ENCODE peak calls at places on chromosome 5, in nine cellular contexts. One of them, this sample, is unnamed.

GRCh38 chr5:100890514-100891008 is 12.5 kb downstream of the ST8SIA4 start:
- DNase-seq in choroid plexus epithelial cell: peak; percentile 58
- DNase-seq in coronary artery: no peak
- DNase-seq in cardiac fibroblast: peak; percentile 31
- DNase-seq in uterus: no peak
- DNase-seq in AG04449: no peak
- DNase-seq in IMR-90: no peak
- DNase-seq in lower leg skin: no peak
- DNase-seq in right atrium auricular region: no peak
- DNase-seq in this sample: no peak

GRCh38 chr5:143418140-143418866 is 14.8 kb upstream of the NR3C1 start:
- DNase-seq in choroid plexus epithelial cell: no peak
- DNase-seq in coronary artery: no peak
- DNase-seq in cardiac fibroblast: no peak
- DNase-seq in uterus: no peak
- DNase-seq in AG04449: no peak
- DNase-seq in IMR-90: no peak
- DNase-seq in lower leg skin: no peak
- DNase-seq in right atrium auricular region: no peak
- DNase-seq in this sample: no peak

GRCh38 chr5:109354761-109355160 is 55.0 kb downstream of the PJA2 start:
- DNase-seq in choroid plexus epithelial cell: no peak
- DNase-seq in coronary artery: no peak
- DNase-seq in cardiac fibroblast: no peak
- DNase-seq in uterus: no peak
- DNase-seq in AG04449: no peak
- DNase-seq in IMR-90: no peak
- DNase-seq in lower leg skin: no peak
- DNase-seq in right atrium auricular region: no peak
- DNase-seq in this sample: no peak

GRCh38 chr5:116394186-116394867 is 180.3 kb downstream of the SEMA6A start:
- DNase-seq in choroid plexus epithelial cell: no peak
- DNase-seq in coronary artery: no peak
- DNase-seq in cardiac fibroblast: no peak
- DNase-seq in uterus: no peak
- DNase-seq in AG04449: no peak
- DNase-seq in IMR-90: peak; percentile 21
- DNase-seq in lower leg skin: no peak
- DNase-seq in right atrium auricular region: no peak
- DNase-seq in this sample: no peak

GRCh38 chr5:17127743-17128231 is 89.6 kb upstream of the BASP1 start:
- DNase-seq in choroid plexus epithelial cell: peak; percentile 88
- DNase-seq in coronary artery: no peak
- DNase-seq in cardiac fibroblast: peak; percentile 68
- DNase-seq in uterus: no peak
- DNase-seq in AG04449: peak; percentile 78
- DNase-seq in IMR-90: peak; percentile 92
- DNase-seq in lower leg skin: no peak
- DNase-seq in right atrium auricular region: no peak
- DNase-seq in this sample: peak; percentile 86

GRCh38 chr5:157989296-157989695 is 130.4 kb upstream of the CLINT1 start:
- DNase-seq in choroid plexus epithelial cell: peak; percentile 59
- DNase-seq in coronary artery: no peak
- DNase-seq in cardiac fibroblast: peak; percentile 12
- DNase-seq in uterus: no peak
- DNase-seq in AG04449: no peak
- DNase-seq in IMR-90: no peak
- DNase-seq in lower leg skin: no peak
- DNase-seq in right atrium auricular region: no peak
- DNase-seq in this sample: peak; percentile 27

GRCh38 chr5:89628876-89629635 is 746.1 kb upstream of the MEF2C start:
- DNase-seq in choroid plexus epithelial cell: peak; percentile 2
- DNase-seq in coronary artery: no peak
- DNase-seq in cardiac fibroblast: no peak
- DNase-seq in uterus: no peak
- DNase-seq in AG04449: no peak
- DNase-seq in IMR-90: no peak
- DNase-seq in lower leg skin: no peak
- DNase-seq in right atrium auricular region: no peak
- DNase-seq in this sample: no peak

GRCh38 chr5:124790895-124791732 is 44.7 kb upstream of the ZNF608 start:
- DNase-seq in choroid plexus epithelial cell: no peak
- DNase-seq in coronary artery: no peak
- DNase-seq in cardiac fibroblast: peak; percentile 38
- DNase-seq in uterus: no peak
- DNase-seq in AG04449: no peak
- DNase-seq in IMR-90: peak; percentile 17
- DNase-seq in lower leg skin: no peak
- DNase-seq in right atrium auricular region: no peak
- DNase-seq in this sample: no peak

DNA sequence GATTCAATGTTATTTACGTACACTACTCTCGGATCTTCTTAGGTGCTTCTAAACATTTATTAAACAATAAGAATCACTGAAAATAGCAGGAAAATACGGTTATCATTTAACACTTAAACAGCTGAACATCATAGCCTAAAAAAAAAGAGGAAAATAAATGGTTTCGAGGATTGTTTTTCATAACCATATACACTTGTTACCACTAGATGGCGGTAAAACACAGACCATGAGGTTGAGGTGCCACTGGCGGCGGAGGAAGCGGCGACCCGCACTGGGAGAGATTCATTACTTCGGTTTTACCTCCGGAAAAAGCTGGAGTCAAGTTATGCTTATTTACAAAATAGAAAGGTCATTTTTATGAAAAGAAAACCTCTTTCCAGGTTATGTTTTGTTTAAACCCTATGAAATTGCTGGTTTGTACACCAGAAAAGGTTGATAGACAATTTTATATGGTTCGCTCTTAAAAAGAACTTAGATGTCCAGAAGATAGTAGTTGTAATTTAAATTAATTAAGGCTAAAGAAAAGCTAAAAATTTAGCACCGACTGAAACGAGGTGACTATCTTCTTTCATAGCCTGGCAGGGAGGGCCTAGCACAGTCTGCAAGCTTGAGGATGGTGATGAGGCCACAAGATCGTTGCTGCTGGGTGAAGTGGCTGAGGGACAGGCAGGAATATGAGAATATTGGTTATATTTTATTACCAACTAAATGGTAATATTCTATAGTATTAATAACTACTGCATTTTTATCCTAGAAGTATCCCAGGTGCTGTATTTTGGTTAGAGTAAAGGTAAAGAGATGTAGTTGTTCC is 605.7 kb downstream of the RAB3C start:
- DNase-seq in choroid plexus epithelial cell: peak; percentile 89
- DNase-seq in coronary artery: no peak
- DNase-seq in cardiac fibroblast: peak; percentile 85
- DNase-seq in uterus: peak; percentile 75
- DNase-seq in AG04449: no peak
- DNase-seq in IMR-90: peak; percentile 70
- DNase-seq in lower leg skin: peak; percentile 52
- DNase-seq in right atrium auricular region: peak; percentile 82
- DNase-seq in this sample: peak; percentile 75
- H3K4me3 ChIP-seq in choroid plexus epithelial cell: peak overlapping the region; percentile 35
- H3K4me3 ChIP-seq in coronary artery: no peak overlapping the region
- H3K4me3 ChIP-seq in cardiac fibroblast: no peak overlapping the region
- H3K4me3 ChIP-seq in uterus: no peak overlapping the region
- H3K4me3 ChIP-seq in AG04449: no peak overlapping the region
- H3K4me3 ChIP-seq in IMR-90: no peak overlapping the region
- H3K4me3 ChIP-seq in lower leg skin: no peak overlapping the region
- H3K4me3 ChIP-seq in right atrium auricular region: peak overlapping the region; percentile 8
- H3K4me3 ChIP-seq in this sample: no peak overlapping the region

GRCh38 chr5:74765201-74765600 is 1.7 kb downstream of the GFM2 start:
- DNase-seq in choroid plexus epithelial cell: peak; percentile 29
- DNase-seq in coronary artery: no peak
- DNase-seq in cardiac fibroblast: peak; percentile 13
- DNase-seq in uterus: no peak
- DNase-seq in AG04449: no peak
- DNase-seq in IMR-90: no peak
- DNase-seq in lower leg skin: no peak
- DNase-seq in right atrium auricular region: no peak
- DNase-seq in this sample: no peak

GRCh38 chr5:74765929-74766328 is 988 bp downstream of the GFM2 start:
- DNase-seq in choroid plexus epithelial cell: no peak
- DNase-seq in coronary artery: no peak
- DNase-seq in cardiac fibroblast: no peak
- DNase-seq in uterus: no peak
- DNase-seq in AG04449: no peak
- DNase-seq in IMR-90: no peak
- DNase-seq in lower leg skin: no peak
- DNase-seq in right atrium auricular region: no peak
- DNase-seq in this sample: no peak

GRCh38 chr5:74766887-74767578 is at the start of the genes GFM2 and NSA2:
- DNase-seq in choroid plexus epithelial cell: peak; percentile 95
- DNase-seq in coronary artery: peak; percentile 90
- DNase-seq in cardiac fibroblast: peak; percentile 93
- DNase-seq in uterus: peak; percentile 90
- DNase-seq in AG04449: peak; percentile 56
- DNase-seq in IMR-90: peak; percentile 94
- DNase-seq in lower leg skin: peak; percentile 92
- DNase-seq in right atrium auricular region: peak; percentile 92
- DNase-seq in this sample: peak; percentile 95

GRCh38 chr5:74767579-74767913 is 497 bp downstream of the NSA2 start:
- DNase-seq in choroid plexus epithelial cell: peak; percentile 69
- DNase-seq in coronary artery: no peak
- DNase-seq in cardiac fibroblast: peak; percentile 61
- DNase-seq in uterus: no peak
- DNase-seq in AG04449: no peak
- DNase-seq in IMR-90: peak; percentile 42
- DNase-seq in lower leg skin: peak; percentile 19
- DNase-seq in right atrium auricular region: no peak
- DNase-seq in this sample: peak; percentile 50

DNA sequence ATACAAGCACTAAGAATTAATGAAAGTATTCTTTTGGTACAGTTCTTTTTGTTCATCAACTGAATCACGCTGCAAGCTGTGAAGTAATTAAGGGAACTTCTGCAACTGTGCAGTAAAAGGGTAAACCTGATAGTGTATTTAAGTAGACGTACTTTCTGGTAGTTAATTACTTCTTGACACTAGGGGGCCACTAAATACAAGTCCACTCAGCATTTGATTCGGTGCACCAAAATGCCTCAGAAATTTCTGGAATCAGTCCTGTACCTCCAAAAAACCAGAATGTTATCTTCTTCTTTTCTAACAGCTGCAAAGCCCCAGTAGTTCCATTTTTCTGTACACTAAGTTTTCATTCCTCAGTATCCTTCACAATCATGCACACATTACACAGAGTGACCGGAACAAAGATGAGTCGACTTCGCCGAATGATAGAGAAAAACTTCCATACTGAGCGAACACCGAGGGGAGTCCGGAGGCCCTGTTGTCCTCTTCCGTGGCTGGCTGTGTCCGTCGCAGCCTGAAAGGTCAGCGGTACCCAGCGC is 500 bp downstream of the GFM2 start:
- DNase-seq in choroid plexus epithelial cell: peak; percentile 82
- DNase-seq in coronary artery: no peak
- DNase-seq in cardiac fibroblast: peak; percentile 76
- DNase-seq in uterus: no peak
- DNase-seq in AG04449: no peak
- DNase-seq in IMR-90: peak; percentile 64
- DNase-seq in lower leg skin: no peak
- DNase-seq in right atrium auricular region: no peak
- DNase-seq in this sample: peak; percentile 57
- TF ChIP-seq CTCF in choroid plexus epithelial cell: peak; percentile 53
- TF ChIP-seq CTCF in coronary artery: no peak
- TF ChIP-seq CTCF in cardiac fibroblast: peak; percentile 43
- TF ChIP-seq CTCF in uterus: peak; percentile 27
- TF ChIP-seq CTCF in AG04449: peak; percentile 31
- TF ChIP-seq CTCF in IMR-90: peak; percentile 45
- TF ChIP-seq CTCF in lower leg skin: no peak
- TF ChIP-seq CTCF in right atrium auricular region: no peak
- TF ChIP-seq CTCF in this sample: peak; percentile 34

GRCh38 chr5:75512383-75513074 is 838 bp downstream of the POLK start:
- DNase-seq in choroid plexus epithelial cell: peak; percentile 31
- DNase-seq in coronary artery: no peak
- DNase-seq in cardiac fibroblast: peak; percentile 8
- DNase-seq in uterus: no peak
- DNase-seq in AG04449: no peak
- DNase-seq in IMR-90: peak; percentile 1
- DNase-seq in lower leg skin: no peak
- DNase-seq in right atrium auricular region: no peak
- DNase-seq in this sample: no peak
- H3K4me3 ChIP-seq in choroid plexus epithelial cell: peak overlapping the region; percentile 90
- H3K4me3 ChIP-seq in coronary artery: peak overlapping the region; percentile 75
- H3K4me3 ChIP-seq in cardiac fibroblast: peak overlapping the region; percentile 71
- H3K4me3 ChIP-seq in uterus: peak overlapping the region; percentile 74
- H3K4me3 ChIP-seq in AG04449: peak overlapping the region; percentile 81
- H3K4me3 ChIP-seq in IMR-90: peak overlapping the region; percentile 85
- H3K4me3 ChIP-seq in lower leg skin: peak overlapping the region; percentile 41
- H3K4me3 ChIP-seq in right atrium auricular region: peak overlapping the region; percentile 50
- H3K4me3 ChIP-seq in this sample: peak overlapping the region; percentile 82

GRCh38 chr5:97636766-97637165 is 453.7 kb upstream of the RIOK2 start:
- DNase-seq in choroid plexus epithelial cell: no peak
- DNase-seq in coronary artery: no peak
- DNase-seq in cardiac fibroblast: no peak
- DNase-seq in uterus: no peak
- DNase-seq in AG04449: no peak
- DNase-seq in IMR-90: peak; percentile 53
- DNase-seq in lower leg skin: no peak
- DNase-seq in right atrium auricular region: no peak
- DNase-seq in this sample: no peak
- TF ChIP-seq CTCF in choroid plexus epithelial cell: no peak
- TF ChIP-seq CTCF in coronary artery: no peak
- TF ChIP-seq CTCF in cardiac fibroblast: no peak
- TF ChIP-seq CTCF in uterus: no peak
- TF ChIP-seq CTCF in AG04449: no peak
- TF ChIP-seq CTCF in IMR-90: no peak
- TF ChIP-seq CTCF in lower leg skin: no peak
- TF ChIP-seq CTCF in right atrium auricular region: no peak
- TF ChIP-seq CTCF in this sample: no peak

DNA sequence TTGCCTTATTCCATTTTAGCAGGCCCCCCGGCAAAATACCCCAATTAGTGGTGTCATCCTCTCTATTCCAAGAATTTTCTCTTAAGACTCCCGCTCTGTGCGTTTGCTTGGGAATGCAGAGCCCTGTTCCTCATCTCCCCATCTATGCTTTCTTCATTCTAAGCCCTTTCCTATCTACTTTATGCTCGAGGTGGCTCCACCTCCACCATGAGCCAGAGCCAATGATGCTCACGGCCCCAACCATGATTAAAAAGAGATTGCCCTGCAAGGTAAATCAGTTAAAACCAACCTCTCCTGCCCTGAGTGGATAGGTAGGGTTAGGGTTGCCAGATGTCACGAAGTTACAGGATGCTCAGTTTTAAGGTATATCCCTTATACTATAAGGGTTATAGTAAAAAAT is 677 bp upstream of the TXNDC15 start:
- DNase-seq in choroid plexus epithelial cell: no peak
- DNase-seq in coronary artery: no peak
- DNase-seq in cardiac fibroblast: no peak
- DNase-seq in uterus: no peak
- DNase-seq in AG04449: no peak
- DNase-seq in IMR-90: no peak
- DNase-seq in lower leg skin: no peak
- DNase-seq in right atrium auricular region: no peak
- DNase-seq in this sample: no peak
- H3K4me3 ChIP-seq in choroid plexus epithelial cell: no peak overlapping the region
- H3K4me3 ChIP-seq in coronary artery: peak overlapping the region; percentile 90
- H3K4me3 ChIP-seq in cardiac fibroblast: no peak overlapping the region
- H3K4me3 ChIP-seq in uterus: peak overlapping the region; percentile 66
- H3K4me3 ChIP-seq in AG04449: no peak overlapping the region
- H3K4me3 ChIP-seq in IMR-90: no peak overlapping the region
- H3K4me3 ChIP-seq in lower leg skin: no peak overlapping the region
- H3K4me3 ChIP-seq in right atrium auricular region: no peak overlapping the region
- H3K4me3 ChIP-seq in this sample: peak overlapping the region; percentile 91